ENCODE peak calls at places on chromosomes 7 and 10, in ten cellular contexts. H is neural progenitor cell; P is hepatocyte; I is gastrocnemius medialis; M is CD8-positive, alpha-beta memory T cell; A is PC-9; S is transverse colon; L is cardiac muscle cell; N is endothelial cell of umbilical vein; F is kidney epithelial cell. G is an unnamed sample. For H3K27me3 and H3K36me3, the result is how much of the 10 kb centered on the place peaks cover.

GRCh38 chr10:58153751-58154150 is 113.9 kb downstream of the IPMK start:
- DNase-seq in H (no peak), P (no peak), I (no peak), M (no peak), A (no peak), S (no peak), L (no peak), N (no peak), F (no peak), G (no peak)

GRCh38 chr7:17497549-17498193 is 199.2 kb downstream of the AHR start:
- DNase-seq in H (no peak), P (no peak), I (no peak), M (no peak), A (no peak), S (no peak), L (no peak), N (no peak), F (no peak), G (peak)

GRCh38 chr7:27188666-27189559 is 3.9 kb upstream of the HOXA11 start:
- DNase-seq in H (no peak), P (no peak), I (no peak), M (peak), A (no peak), S (peak), L (no peak), N (peak), F (no peak), G (peak)

GRCh38 chr7:20310963-20311742 is 19.5 kb upstream of the ITGB8 start:
- DNase-seq in H (peak), P (peak), I (no peak), M (no peak), A (peak), S (no peak), L (peak), N (peak), F (no peak), G (no peak)

GRCh38 chr10:112607506-112607905 is 160.5 kb downstream of the VTI1A start:
- DNase-seq in H (no peak), P (no peak), I (no peak), M (no peak), A (no peak), S (no peak), L (no peak), N (no peak), F (no peak), G (no peak)

GRCh38 chr7:114295522-114295921 is 119.1 kb upstream of the FOXP2 start:
- DNase-seq in H (no peak), P (no peak), I (no peak), M (no peak), A (no peak), S (no peak), L (no peak), N (no peak), F (no peak), G (no peak)

GRCh38 chr7:30979027-30979426 is 15.3 kb downstream of the GHRHR start:
- DNase-seq in H (no peak), P (no peak), I (no peak), M (no peak), A (no peak), S (no peak), L (no peak), N (no peak), F (no peak), G (peak)

GRCh38 chr10:68348265-68348741 is 15.6 kb upstream of the PBLD start:
- DNase-seq in H (peak), P (peak), I (no peak), M (peak), A (no peak), S (peak), L (peak), N (peak), F (no peak), G (peak)

GRCh38 chr10:110725809-110726641 is 81.9 kb downstream of the RBM20 start:
- DNase-seq in H (no peak), P (peak), I (peak), M (no peak), A (no peak), S (no peak), L (peak), N (no peak), F (no peak), G (no peak)

GRCh38 chr7:157483971-157484410 is 147.2 kb downstream of the DNAJB6 start:
- DNase-seq in H (no peak), P (no peak), I (no peak), M (no peak), A (no peak), S (no peak), L (no peak), N (no peak), F (no peak), G (no peak)

GRCh38 chr7:108598153-108598552 is 28.5 kb downstream of the DNAJB9 start:
- DNase-seq in H (no peak), P (no peak), I (no peak), M (no peak), A (no peak), S (no peak), L (no peak), N (no peak), F (no peak), G (no peak)

GRCh38 chr10:16585103-16585502 is 63.4 kb upstream of the C1QL3 start:
- DNase-seq in H (no peak), P (no peak), I (no peak), M (no peak), A (no peak), S (no peak), L (no peak), N (no peak), F (no peak), G (no peak)

GRCh38 chr7:116864084-116864483 is 1.7 kb downstream of the CAPZA2 start:
- DNase-seq in H (no peak), P (no peak), I (no peak), M (no peak), A (no peak), S (no peak), L (peak), N (peak), F (no peak), G (no peak)

GRCh38 chr7:124762611-124763143 is 2.9 kb downstream of the GPR37 start:
- DNase-seq in H (no peak), P (peak), I (no peak), M (no peak), A (no peak), S (peak), L (no peak), N (peak), F (no peak), G (no peak)

GRCh38 chr7:24492576-24492975 is 80.7 kb upstream of the PALS2 start:
- DNase-seq in H (no peak), P (no peak), I (no peak), M (no peak), A (no peak), S (no peak), L (no peak), N (no peak), F (no peak), G (no peak)

GRCh38 chr7:106425017-106425719 is 140.4 kb upstream of the NAMPT start:
- DNase-seq in H (no peak), P (peak), I (peak), M (no peak), A (peak), S (peak), L (no peak), N (peak), F (peak), G (no peak)

GRCh38 chr10:78508955-78509354 is 475.3 kb downstream of the RPS24 start:
- DNase-seq in H (no peak), P (no peak), I (no peak), M (no peak), A (peak), S (no peak), L (no peak), N (no peak), F (no peak), G (no peak)

GRCh38 chr10:132746801-132747625 is 38.9 kb downstream of the NKX6-2 start:
- DNase-seq in H (peak), P (no peak), I (no peak), M (no peak), A (no peak), S (no peak), L (peak), N (no peak), F (no peak), G (peak)

GRCh38 chr7:47373871-47374451 is 207.9 kb downstream of the TNS3 start:
- DNase-seq in H (no peak), P (no peak), I (peak), M (no peak), A (no peak), S (no peak), L (no peak), N (peak), F (no peak), G (no peak)

GRCh38 chr7:128167791-128168666 is 73.0 kb upstream of the LEP start:
- DNase-seq in H (peak), P (no peak), I (no peak), M (no peak), A (no peak), S (no peak), L (no peak), N (no peak), F (no peak), G (peak)

GRCh38 chr7:43450894-43451293 is 132.0 kb upstream of the STK17A start:
- DNase-seq in H (no peak), P (no peak), I (no peak), M (no peak), A (no peak), S (no peak), L (no peak), N (no peak), F (no peak), G (no peak)

GRCh38 chr10:127117125-127117524 is 79.3 kb downstream of the INSYN2A start:
- DNase-seq in H (peak), P (peak), I (no peak), M (no peak), A (no peak), S (peak), L (peak), N (peak), F (peak), G (peak)

GRCh38 chr7:134645935-134646334 is 718 bp upstream of the BPGM start:
- DNase-seq in H (no peak), P (peak), I (no peak), M (no peak), A (no peak), S (no peak), L (peak), N (no peak), F (no peak), G (no peak)

GRCh38 chr10:974038-974784 is 14.0 kb upstream of the GTPBP4 start:
- DNase-seq in H (no peak), P (peak), I (no peak), M (no peak), A (no peak), S (no peak), L (no peak), N (no peak), F (peak), G (no peak)

GRCh38 chr7:10121641-10122040 is 852.0 kb upstream of the PHF14 start:
- DNase-seq in H (peak), P (no peak), I (no peak), M (no peak), A (no peak), S (no peak), L (no peak), N (peak), F (no peak), G (no peak)

GRCh38 chr7:39749177-39749576 is 125.8 kb downstream of the RALA start:
- DNase-seq in H (no peak), P (no peak), I (no peak), M (no peak), A (no peak), S (no peak), L (no peak), N (peak), F (no peak), G (no peak)

GRCh38 chr7:139515266-139515665 is 8.2 kb upstream of the CLEC2L start:
- DNase-seq in H (peak), P (no peak), I (no peak), M (no peak), A (no peak), S (no peak), L (no peak), N (no peak), F (no peak), G (peak)

GRCh38 chr10:101008823-101009423 is 9.3 kb downstream of the LZTS2 start:
- DNase-seq in H (no peak), P (no peak), I (no peak), M (no peak), A (no peak), S (no peak), L (no peak), N (no peak), F (no peak), G (no peak)

GRCh38 chr10:23230582-23230981 is 38.5 kb downstream of the PTF1A start:
- DNase-seq in H (no peak), P (no peak), I (no peak), M (no peak), A (no peak), S (no peak), L (no peak), N (no peak), F (no peak), G (no peak)

GRCh38 chr7:159027803-159028455 is 116.7 kb downstream of the VIPR2 start:
- DNase-seq in H (peak), P (peak), I (no peak), M (no peak), A (no peak), S (peak), L (no peak), N (no peak), F (no peak), G (no peak)

GRCh38 chr10:44926771-44927751 is 15.9 kb downstream of the TMEM72 start:
- DNase-seq in H (no peak), P (peak), I (no peak), M (no peak), A (no peak), S (no peak), L (no peak), N (no peak), F (no peak), G (peak)

GRCh38 chr10:8300925-8301707 is 246.6 kb downstream of the GATA3 start:
- DNase-seq in H (no peak), P (no peak), I (no peak), M (no peak), A (no peak), S (no peak), L (no peak), N (no peak), F (no peak), G (no peak)

GRCh38 chr10:58590924-58591323 is 78.3 kb downstream of the BICC1 start:
- DNase-seq in H (no peak), P (no peak), I (no peak), M (no peak), A (no peak), S (no peak), L (no peak), N (no peak), F (no peak), G (no peak)

GRCh38 chr7:94970085-94970576 is 62.7 kb downstream of the PPP1R9A start:
- DNase-seq in H (no peak), P (no peak), I (no peak), M (no peak), A (no peak), S (no peak), L (no peak), N (no peak), F (no peak), G (no peak)

GRCh38 chr10:127013696-127014095 is 108.5 kb downstream of the DOCK1 start:
- DNase-seq in H (no peak), P (no peak), I (no peak), M (no peak), A (peak), S (no peak), L (no peak), N (no peak), F (no peak), G (no peak)

GRCh38 chr10:133405272-133405671 is 11.3 kb downstream of the MTG1 start:
- DNase-seq in H (no peak), P (no peak), I (no peak), M (no peak), A (no peak), S (no peak), L (no peak), N (no peak), F (no peak), G (no peak)

GRCh38 chr7:67438174-67438837 is 441.7 kb downstream of the TYW1 start:
- DNase-seq in H (no peak), P (no peak), I (no peak), M (no peak), A (no peak), S (no peak), L (no peak), N (no peak), F (no peak), G (no peak)

GRCh38 chr10:70596110-70596798 is 6.3 kb downstream of the PRF1 start:
- DNase-seq in H (no peak), P (peak), I (no peak), M (no peak), A (no peak), S (no peak), L (no peak), N (no peak), F (no peak), G (no peak)

GRCh38 chr7:80411621-80412020 is 100.2 kb downstream of the GNAT3 start:
- DNase-seq in H (peak), P (no peak), I (no peak), M (no peak), A (no peak), S (no peak), L (no peak), N (no peak), F (no peak), G (no peak)

GRCh38 chr7:133310232-133310852 is 57.5 kb downstream of the EXOC4 start:
- DNase-seq in H (no peak), P (peak), I (no peak), M (no peak), A (no peak), S (no peak), L (peak), N (peak), F (no peak), G (no peak)

GRCh38 chr10:34723746-34724145 is 91.3 kb downstream of the PARD3 start:
- DNase-seq in H (peak), P (peak), I (no peak), M (no peak), A (no peak), S (peak), L (peak), N (peak), F (no peak), G (no peak)
- H3K4me3 ChIP-seq in H (no peak), P (no peak), I (no peak), M (no peak), A (no peak), S (no peak), L (no peak), N (no peak), F (no peak), G (no peak)

DNA sequence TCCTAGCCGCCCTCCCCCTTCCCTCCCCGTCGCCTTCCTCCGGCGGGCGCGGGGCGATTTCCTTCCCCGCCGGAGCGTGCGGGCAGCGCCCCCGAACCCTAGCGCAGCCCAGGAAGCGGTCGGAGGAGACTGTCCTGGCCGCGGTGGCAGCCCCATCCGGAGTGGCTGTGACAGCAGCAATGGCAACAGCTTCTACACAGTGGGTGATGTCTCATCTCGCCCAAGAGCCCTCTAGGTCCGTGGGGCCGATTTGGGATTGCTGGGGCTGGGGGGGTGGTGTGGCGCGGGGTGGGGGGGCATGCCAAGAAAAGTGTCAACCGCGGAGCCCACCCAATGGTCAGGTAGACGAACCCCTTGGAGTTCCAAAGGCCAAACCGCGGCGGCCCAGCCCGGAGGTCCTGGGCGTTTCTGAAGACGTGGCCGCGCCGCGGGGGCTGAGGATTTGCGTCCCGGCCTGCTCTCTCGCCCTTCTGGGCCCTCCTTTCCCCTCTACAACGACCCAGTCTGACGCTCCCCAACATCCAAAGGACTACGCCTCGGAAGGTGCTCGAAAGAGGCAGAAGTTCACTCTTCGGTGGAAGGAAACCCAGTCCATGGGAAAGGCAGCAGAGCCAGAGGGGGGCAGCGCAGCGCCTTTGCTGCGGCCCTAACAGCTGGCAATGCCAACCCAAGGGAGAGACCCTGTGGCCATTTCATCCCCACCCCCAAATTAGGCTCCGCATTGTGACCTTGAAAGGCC is 603 bp upstream of the TWIST1 start:
- DNase-seq in H (peak), P (no peak), I (no peak), M (no peak), A (peak), S (no peak), L (peak), N (no peak), F (no peak), G (peak)
- H3K27me3 ChIP-seq in H (half or more), P (half or more), I (half or more), M (under half), A (under half), S (half or more), L (under half), N (half or more), F (half or more), G (half or more)

GRCh38 chr10:14593806-14594205 is 180.9 kb downstream of the FAM107B start:
- DNase-seq in H (no peak), P (no peak), I (no peak), M (no peak), A (no peak), S (no peak), L (no peak), N (no peak), F (no peak), G (no peak)
- H3K36me3 ChIP-seq in H (under half), P (under half), I (under half), M (under half), A (under half), S (under half), L (under half), N (under half), F (under half), G (under half)

GRCh38 chr7:72336887-72337821 is 75.0 kb downstream of the CALN1 start:
- DNase-seq in H (peak), P (no peak), I (no peak), M (no peak), A (no peak), S (no peak), L (peak), N (no peak), F (no peak), G (peak)
- H3K4me3 ChIP-seq in H (peak), P (no peak), I (no peak), M (no peak), A (no peak), S (no peak), L (peak), N (no peak), F (no peak), G (peak)

DNA sequence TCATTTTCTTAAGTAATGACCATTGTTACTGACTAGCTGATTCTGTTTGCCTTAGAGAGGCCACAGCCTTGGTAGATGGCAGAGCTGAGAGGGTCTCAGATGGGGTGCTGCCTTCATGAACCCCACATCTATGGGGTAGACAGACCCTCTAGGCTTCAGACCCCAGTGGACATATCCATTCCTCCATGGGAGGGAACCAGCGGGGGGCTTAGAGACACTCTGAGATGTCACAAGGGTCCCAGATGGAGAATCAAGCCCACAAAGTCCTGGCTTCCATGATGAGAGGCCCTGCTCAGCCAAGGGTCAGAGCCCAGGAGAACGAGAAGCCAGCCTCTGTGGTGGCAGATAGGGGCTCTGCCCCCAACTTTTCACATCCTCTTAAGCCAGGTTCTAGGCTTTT is 408.6 kb downstream of the TCERG1L start:
- DNase-seq in H (no peak), P (no peak), I (no peak), M (no peak), A (no peak), S (no peak), L (no peak), N (no peak), F (no peak), G (no peak)
- H3K27me3 ChIP-seq in H (under half), P (under half), I (under half), M (under half), A (under half), S (under half), L (under half), N (under half), F (under half), G (under half)

DNA sequence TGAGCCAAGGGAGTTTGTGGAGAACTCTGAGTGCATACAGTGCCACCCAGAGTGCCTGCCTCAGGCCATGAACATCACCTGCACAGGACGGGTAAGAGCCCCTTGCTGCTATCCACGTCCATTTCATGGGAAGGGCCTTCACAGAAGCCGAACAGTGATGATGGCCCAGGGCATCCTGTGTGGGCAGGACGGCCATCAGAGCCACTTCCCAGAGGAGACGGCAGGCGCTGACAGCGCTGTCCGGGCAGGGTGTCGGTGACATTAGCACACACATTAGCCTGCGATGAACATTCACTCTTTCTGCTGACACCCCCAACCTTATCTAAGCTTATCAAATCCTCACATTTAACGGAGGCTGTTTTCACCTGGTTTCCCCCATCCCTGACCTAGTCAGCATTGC is 144.9 kb downstream of the EGFR start:
- DNase-seq in H (no peak), P (no peak), I (no peak), M (no peak), A (no peak), S (no peak), L (peak), N (no peak), F (no peak), G (no peak)
- H3K36me3 ChIP-seq in H (under half), P (under half), I (under half), M (under half), A (half or more), S (under half), L (under half), N (under half), F (under half), G (under half)

GRCh38 chr10:18350340-18350739 is 210.1 kb downstream of the CACNB2 start:
- DNase-seq in H (no peak), P (no peak), I (no peak), M (no peak), A (no peak), S (no peak), L (no peak), N (no peak), F (no peak), G (peak)

GRCh38 chr10:18352175-18352574 is 212.0 kb downstream of the CACNB2 start:
- DNase-seq in H (no peak), P (no peak), I (no peak), M (no peak), A (no peak), S (no peak), L (no peak), N (no peak), F (no peak), G (no peak)

GRCh38 chr10:18351426-18351825 is 211.2 kb downstream of the CACNB2 start:
- DNase-seq in H (no peak), P (no peak), I (no peak), M (no peak), A (no peak), S (no peak), L (no peak), N (no peak), F (no peak), G (no peak)
- H3K4me3 ChIP-seq in H (no peak), P (no peak), I (no peak), M (no peak), A (no peak), S (no peak), L (no peak), N (no peak), F (no peak), G (no peak)

G was measured in H7.